ENCODE peak calls at places on chromosomes 13 and 19, in eight cellular contexts. B is stimulated activated CD4-positive, alpha-beta T cell treated with anti-CD3 and anti-CD28 coated beads, Interleukin-1b, Interleukin-23, amount 100 ng/mL, for 1 hour; T is endodermal cell; Q is WTC11; F is NCI-H1092 treated with DMSO at 0.1 percent for 48 hours; U is NCI-H345; G is activated B cell treated with CpG ODN at 0.5 μM for 24 hours; I is AG09309. H is an unnamed sample.

GRCh38 chr13:67139551-67139950 is 90.6 kb downstream of the PCDH9 start:
- DNase-seq in B (no peak), U (no peak), F (peak; percentile 59), G (no peak), I (no peak), Q (no peak), T (no peak), H (peak; percentile 92)

GRCh38 chr19:6738726-6739389 is 622 bp upstream of the TRIP10 start:
- DNase-seq in F (no peak), I (no peak), Q (peak; percentile 62), B (peak; percentile 12), U (no peak), G (peak; percentile 27), T (peak; percentile 96), H (no peak)

GRCh38 chr13:96984061-96984508 is 10.2 kb downstream of the OXGR1 start:
- DNase-seq in B (no peak), G (no peak), I (no peak), F (no peak), Q (peak; percentile 34), T (peak; percentile 58), U (peak; percentile 91), H (peak; percentile 81)

GRCh38 chr19:31316201-31316951 is 32.9 kb downstream of the TSHZ3 start:
- DNase-seq in T (peak; percentile 47), G (no peak), F (no peak), B (no peak), U (no peak), Q (no peak), I (peak; percentile 53), H (no peak)

GRCh38 chr13:103250071-103250470 is 183.9 kb upstream of the SLC10A2 start:
- DNase-seq in U (no peak), G (no peak), Q (no peak), B (no peak), F (no peak), T (no peak), I (no peak), H (no peak)

GRCh38 chr19:2483484-2484151 is 7.7 kb downstream of the GADD45B start:
- DNase-seq in Q (no peak), B (no peak), T (peak; percentile 30), G (no peak), U (no peak), I (no peak), F (no peak), H (no peak)

GRCh38 chr19:31146546-31147183 is 202.6 kb downstream of the TSHZ3 start:
- DNase-seq in U (no peak), G (no peak), B (no peak), Q (peak; percentile 23), I (no peak), F (no peak), T (no peak), H (no peak)

GRCh38 chr13:29597246-29597645 is 1.8 kb upstream of the SLC7A1 start:
- DNase-seq in B (no peak), T (no peak), Q (no peak), G (no peak), U (no peak), I (no peak), F (no peak), H (no peak)